ENCODE peak calls at places on chromosomes 11 and 22, in four cellular contexts. V is A549; I is lower leg skin; N is naive thymus-derived CD4-positive, alpha-beta T cell. H is an unnamed sample.
A peak's percentile ranks its signal among the peaks of the same experiment; 100 is the strongest.

GRCh38 chr11:45102810-45103621 is 43.4 kb upstream of the PRDM11 start:
- DNase-seq in N (peak; percentile 56), V (peak; percentile 66), I (peak; percentile 90), H (peak; percentile 56)

GRCh38 chr11:71489311-71490043 is 36.5 kb downstream of the NADSYN1 start:
- DNase-seq in I (peak; percentile 67), N (no peak), V (peak; percentile 23), H (no peak)

GRCh38 chr22:36546932-36547331 is 18.0 kb upstream of the EIF3D start:
- DNase-seq in I (no peak), V (peak; percentile 76), N (no peak), H (no peak)

GRCh38 chr11:81071641-81072040 is 1630.8 kb upstream of the TENM4 start:
- DNase-seq in I (no peak), N (no peak), V (no peak), H (no peak)

GRCh38 chr22:49812838-49813237 is 14.8 kb downstream of the BRD1 start:
- DNase-seq in N (no peak), V (no peak), I (no peak), H (no peak)

GRCh38 chr11:111691731-111692130 is 74.5 kb downstream of the PPP2R1B start:
- DNase-seq in N (no peak), V (no peak), I (no peak), H (no peak)

GRCh38 chr11:93123351-93123898 is 74.4 kb downstream of the SLC36A4 start:
- DNase-seq in N (no peak), I (no peak), V (no peak), H (no peak)

GRCh38 chr22:30079952-30080533 is at the start of gene HORMAD2:
- DNase-seq in V (no peak), I (no peak), N (no peak), H (no peak)

GRCh38 chr11:88420165-88420781 is 82.7 kb upstream of the CTSC start:
- DNase-seq in V (no peak), I (no peak), N (no peak), H (no peak)

GRCh38 chr11:134779179-134779578 is 367.1 kb upstream of the B3GAT1 start:
- DNase-seq in I (no peak), N (no peak), V (no peak), H (no peak)

GRCh38 chr22:46546466-46547178 is 9.2 kb upstream of the CELSR1 start:
- DNase-seq in N (no peak), V (no peak), I (no peak), H (no peak)